ENCODE peak calls at places on chromosomes 7 and 10, in six cellular contexts. A is Ammon's horn; J is progenitor cell of endocrine pancreas; Y is T-helper 9 cell; R is sigmoid colon; N is CD8-positive, alpha-beta T cell. L is an unnamed sample.
A peak's percentile ranks its signal among the peaks of the same experiment; 100 is the strongest.

GRCh38 chr10:97876387-97876786 is 26.7 kb downstream of the GOLGA7B start:
- DNase-seq in A (no peak), J (no peak), R (no peak), Y (no peak), N (no peak), L (no peak)

GRCh38 chr7:2540641-2541051 is 14.7 kb downstream of the BRAT1 start:
- DNase-seq in N (peak; percentile 34), Y (no peak), R (peak; percentile 57), J (no peak), A (no peak), L (peak; percentile 69)

GRCh38 chr10:126661841-126662520 is 8.5 kb downstream of the C10orf90 start:
- DNase-seq in J (no peak), A (no peak), R (no peak), Y (no peak), N (no peak), L (no peak)

GRCh38 chr7:8217200-8218068 is 44.5 kb downstream of the ICA1 start:
- DNase-seq in R (no peak), N (no peak), A (peak; percentile 80), Y (no peak), J (no peak), L (no peak)

GRCh38 chr7:25862254-25862992 is 289.6 kb upstream of the NFE2L3 start:
- DNase-seq in A (no peak), N (peak; percentile 68), R (peak; percentile 95), Y (peak; percentile 45), J (peak; percentile 99), L (peak; percentile 98)

GRCh38 chr10:86316990-86317389 is 49.6 kb downstream of the GRID1 start:
- DNase-seq in R (peak; percentile 24), Y (no peak), N (no peak), A (no peak), J (no peak), L (peak; percentile 72)

GRCh38 chr7:17178562-17178961 is 119.9 kb upstream of the AHR start:
- DNase-seq in A (no peak), N (no peak), Y (no peak), J (no peak), R (no peak), L (no peak)

GRCh38 chr10:57846307-57847065 is 421.2 kb downstream of the IPMK start:
- DNase-seq in A (no peak), R (no peak), Y (no peak), J (no peak), N (no peak), L (no peak)

GRCh38 chr7:134513169-134513752 is 14.1 kb upstream of the AKR1B10 start:
- DNase-seq in R (no peak), N (no peak), Y (peak; percentile 4), J (peak; percentile 35), A (peak; percentile 21), L (no peak)

GRCh38 chr10:63522129-63522687 is 1.0 kb downstream of the REEP3 start:
- DNase-seq in N (no peak), R (no peak), A (no peak), Y (no peak), J (no peak), L (no peak)

GRCh38 chr7:2151235-2151634 is 81.5 kb downstream of the MAD1L1 start:
- DNase-seq in J (no peak), A (peak; percentile 67), Y (no peak), N (no peak), R (no peak), L (no peak)

GRCh38 chr7:150428671-150429451 is 21.6 kb upstream of the GIMAP8 start:
- DNase-seq in N (no peak), Y (no peak), A (peak; percentile 60), R (peak; percentile 70), J (no peak), L (peak; percentile 84)

GRCh38 chr7:156160811-156161210 is 348.5 kb upstream of the SHH start:
- DNase-seq in R (no peak), J (no peak), A (no peak), Y (no peak), N (no peak), L (no peak)

GRCh38 chr7:132882714-132883428 is 199.0 kb downstream of the CHCHD3 start:
- DNase-seq in Y (no peak), N (no peak), J (no peak), R (no peak), A (no peak), L (no peak)

GRCh38 chr10:97719602-97720001 is 6.1 kb downstream of the MARVELD1 start:
- DNase-seq in Y (no peak), R (no peak), J (no peak), N (no peak), A (no peak), L (no peak)

GRCh38 chr7:93279541-93279940 is 47.4 kb downstream of the VPS50 start:
- DNase-seq in R (no peak), A (no peak), J (no peak), N (no peak), Y (no peak), L (no peak)

GRCh38 chr7:28778781-28779180 is 179.3 kb downstream of the TRIL start:
- DNase-seq in N (no peak), J (no peak), R (no peak), Y (no peak), A (no peak), L (no peak)

GRCh38 chr7:155722118-155722517 is 77.7 kb downstream of the RBM33 start:
- DNase-seq in Y (no peak), R (no peak), J (no peak), N (no peak), A (no peak), L (no peak)

GRCh38 chr10:59694936-59695335 is 14.7 kb downstream of the SLC16A9 start:
- DNase-seq in A (no peak), R (no peak), Y (no peak), J (no peak), N (no peak), L (no peak)

GRCh38 chr7:143493755-143494154 is 16.1 kb downstream of the TAS2R41 start:
- DNase-seq in Y (no peak), R (no peak), N (no peak), A (no peak), J (no peak), L (no peak)

GRCh38 chr7:17405786-17406185 is 107.3 kb downstream of the AHR start:
- DNase-seq in N (no peak), Y (no peak), R (no peak), J (no peak), A (no peak), L (no peak)

GRCh38 chr10:35564276-35564982 is 40.7 kb upstream of the GJD4 start:
- DNase-seq in A (peak; percentile 67), Y (no peak), R (no peak), J (no peak), N (no peak), L (no peak)

GRCh38 chr7:2876031-2876862 is 32.1 kb upstream of the GNA12 start:
- DNase-seq in N (no peak), R (no peak), Y (no peak), A (peak; percentile 60), J (no peak), L (no peak)

GRCh38 chr7:30365626-30366025 is 81.2 kb downstream of the ZNRF2 start:
- DNase-seq in J (no peak), Y (no peak), N (no peak), R (no peak), A (no peak), L (no peak)

GRCh38 chr10:88389456-88389855 is 193.7 kb downstream of the RNLS start:
- DNase-seq in J (no peak), Y (no peak), N (no peak), R (no peak), A (peak; percentile 61), L (no peak)

GRCh38 chr7:127904706-127905056 is 126.6 kb downstream of the LRRC4 start:
- DNase-seq in R (no peak), N (no peak), A (no peak), Y (no peak), J (no peak), L (no peak)

GRCh38 chr7:147197006-147197405 is 1080.4 kb downstream of the CNTNAP2 start:
- DNase-seq in R (no peak), Y (no peak), A (no peak), N (no peak), J (no peak), L (no peak)

GRCh38 chr10:132264966-132265877 is 42.5 kb downstream of the STK32C start:
- DNase-seq in R (no peak), Y (no peak), N (no peak), A (no peak), J (no peak), L (peak; percentile 79)

GRCh38 chr10:12466701-12467100 is 117.4 kb downstream of the CAMK1D start:
- DNase-seq in A (no peak), R (peak; percentile 14), N (no peak), J (no peak), Y (no peak), L (no peak)

GRCh38 chr7:4814463-4814862 is 39.0 kb downstream of the AP5Z1 start:
- DNase-seq in R (no peak), A (no peak), Y (no peak), J (no peak), N (no peak), L (no peak)

GRCh38 chr7:33705333-33705833 is 200.0 kb upstream of the BMPER start:
- DNase-seq in Y (no peak), J (no peak), R (no peak), N (no peak), A (no peak), L (no peak)

GRCh38 chr7:33471636-33472242 is 342.4 kb downstream of the BBS9 start:
- DNase-seq in J (no peak), N (no peak), R (no peak), Y (no peak), A (no peak), L (no peak)